ENCODE peak calls at places on chromosomes 2 and 18, in four cellular contexts. One of them, this sample, is unnamed.

GRCh38 chr2:240413813-240414429 is 21.5 kb upstream of the GPC1 start:
- DNase-seq in K562: no peak
- DNase-seq in endothelial cell of umbilical vein: no peak
- DNase-seq in H1: no peak
- DNase-seq in this sample: no peak

GRCh38 chr2:168517801-168518200 is 61.7 kb downstream of the CERS6 start:
- DNase-seq in K562: no peak
- DNase-seq in H1: no peak
- DNase-seq in endothelial cell of umbilical vein: no peak
- DNase-seq in this sample: no peak

GRCh38 chr2:229408356-229408755 is 137.3 kb upstream of the PID1 start:
- DNase-seq in H1: no peak
- DNase-seq in K562: no peak
- DNase-seq in endothelial cell of umbilical vein: peak; percentile 35
- DNase-seq in this sample: peak; percentile 51

GRCh38 chr18:59839241-59839640 is 60.6 kb upstream of the PMAIP1 start:
- DNase-seq in endothelial cell of umbilical vein: no peak
- DNase-seq in K562: no peak
- DNase-seq in H1: no peak
- DNase-seq in this sample: no peak

GRCh38 chr2:69915050-69915945 is at the start of gene MXD1:
- DNase-seq in K562: peak; percentile 27
- DNase-seq in endothelial cell of umbilical vein: no peak
- DNase-seq in H1: no peak
- DNase-seq in this sample: peak; percentile 58

GRCh38 chr2:232335859-232336215 is 42.7 kb upstream of the ALPP start:
- DNase-seq in endothelial cell of umbilical vein: no peak
- DNase-seq in K562: no peak
- DNase-seq in H1: no peak
- DNase-seq in this sample: no peak

GRCh38 chr2:6877402-6878305 is at the start of gene RSAD2:
- DNase-seq in K562: peak; percentile 22
- DNase-seq in H1: no peak
- DNase-seq in endothelial cell of umbilical vein: peak; percentile 37
- DNase-seq in this sample: no peak

GRCh38 chr2:165793161-165793778 is 777 bp downstream of the GALNT3 start:
- DNase-seq in endothelial cell of umbilical vein: no peak
- DNase-seq in H1: peak; percentile 58
- DNase-seq in K562: no peak
- DNase-seq in this sample: peak; percentile 40

GRCh38 chr18:12699747-12700146 is 2.8 kb downstream of the CEP76 start:
- DNase-seq in K562: no peak
- DNase-seq in endothelial cell of umbilical vein: no peak
- DNase-seq in H1: no peak
- DNase-seq in this sample: no peak

GRCh38 chr2:209638346-209638745 is 133.3 kb upstream of the UNC80 start:
- DNase-seq in K562: no peak
- DNase-seq in endothelial cell of umbilical vein: peak; percentile 56
- DNase-seq in H1: no peak
- DNase-seq in this sample: no peak

GRCh38 chr2:241072151-241072550 is 29.9 kb downstream of the MTERF4 start:
- DNase-seq in K562: no peak
- DNase-seq in H1: no peak
- DNase-seq in endothelial cell of umbilical vein: no peak
- DNase-seq in this sample: no peak

GRCh38 chr2:141062443-141062842 is 1068.4 kb downstream of the LRP1B start:
- DNase-seq in endothelial cell of umbilical vein: no peak
- DNase-seq in K562: no peak
- DNase-seq in H1: no peak
- DNase-seq in this sample: no peak

GRCh38 chr18:250685-251084 is 17.2 kb downstream of the THOC1 start:
- DNase-seq in H1: no peak
- DNase-seq in K562: no peak
- DNase-seq in endothelial cell of umbilical vein: no peak
- DNase-seq in this sample: no peak

DNA sequence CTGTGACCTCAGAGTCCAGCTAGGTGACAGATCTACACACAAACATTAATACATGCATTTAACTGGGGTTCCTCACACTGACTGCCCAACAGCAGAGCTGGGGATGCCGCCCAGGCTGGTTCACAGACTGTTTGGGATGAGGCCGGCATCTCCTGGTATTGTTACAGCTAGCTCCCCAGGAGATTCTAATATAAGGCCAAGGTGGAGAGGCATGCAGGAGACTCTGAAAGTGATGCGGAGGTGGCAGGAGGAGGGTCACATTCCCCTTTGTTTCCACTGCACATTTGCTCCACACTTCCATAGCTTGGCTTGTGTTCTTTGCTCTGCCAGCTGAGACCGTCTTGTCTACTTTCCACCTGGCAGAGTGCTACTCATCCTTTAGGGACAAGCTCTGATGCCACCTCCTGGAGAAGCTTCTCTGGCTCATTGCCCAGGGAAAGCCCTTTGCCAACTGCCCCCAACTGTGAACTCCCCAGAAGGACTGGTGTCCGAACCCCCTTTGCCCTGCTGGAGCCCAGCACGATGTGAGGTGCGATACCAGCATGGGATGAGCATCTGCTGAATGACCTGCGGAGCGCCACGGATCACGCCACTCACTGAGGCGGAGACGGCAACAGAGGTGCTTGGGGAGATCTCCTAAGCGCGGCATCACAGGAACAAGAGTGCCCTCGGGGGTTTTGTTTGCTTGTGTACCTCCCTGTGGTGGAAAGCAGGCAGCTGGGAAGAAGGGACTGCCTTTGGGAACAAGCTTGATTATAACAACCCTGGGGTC is 88.8 kb downstream of the UXS1 start:
- DNase-seq in endothelial cell of umbilical vein: no peak
- DNase-seq in K562: no peak
- DNase-seq in H1: no peak
- DNase-seq in this sample: no peak
- H2AFZ ChIP-seq in endothelial cell of umbilical vein: no peak overlapping the region
- H2AFZ ChIP-seq in K562: no peak overlapping the region
- H2AFZ ChIP-seq in H1: no peak overlapping the region
- H2AFZ ChIP-seq in this sample: no peak overlapping the region

GRCh38 chr2:19474128-19474527 is 115.7 kb upstream of the OSR1 start:
- DNase-seq in endothelial cell of umbilical vein: no peak
- DNase-seq in K562: no peak
- DNase-seq in H1: no peak
- DNase-seq in this sample: no peak
- TF ChIP-seq POLR2AphosphoS5 in endothelial cell of umbilical vein: no peak
- TF ChIP-seq POLR2AphosphoS5 in K562: no peak
- TF ChIP-seq POLR2AphosphoS5 in H1: no peak
- TF ChIP-seq POLR2AphosphoS5 in this sample: no peak

DNA sequence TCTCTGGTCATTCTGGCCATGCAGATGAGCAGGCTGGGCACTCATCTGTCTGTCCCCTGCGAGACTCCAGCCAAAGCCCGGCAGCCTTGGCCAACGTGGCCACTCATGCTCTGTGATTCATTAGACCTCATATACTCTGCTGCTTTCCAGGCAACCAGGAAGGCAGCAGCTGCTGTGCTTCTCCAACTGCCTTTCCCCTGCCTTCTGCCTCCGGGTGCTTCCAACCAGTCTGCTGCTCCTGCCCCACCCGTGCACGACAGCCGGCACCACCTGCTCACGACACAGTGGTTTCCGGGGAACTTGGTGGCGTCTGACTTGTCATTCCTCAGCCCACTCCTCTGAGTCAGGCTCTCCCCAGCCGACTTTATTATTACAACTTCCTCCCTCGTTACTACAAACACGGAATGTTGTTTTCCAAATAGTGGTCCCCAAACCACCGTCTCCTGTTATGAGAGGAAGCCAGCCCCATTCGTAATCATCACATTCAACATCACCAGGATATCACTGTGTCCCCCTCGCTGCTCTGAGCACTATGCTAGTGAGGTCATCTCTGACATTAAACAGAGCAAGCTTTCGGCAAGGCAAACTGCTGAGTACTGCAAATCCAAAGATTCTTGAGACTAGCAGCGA is 392.4 kb downstream of the ALK start:
- DNase-seq in K562: no peak
- DNase-seq in H1: no peak
- DNase-seq in endothelial cell of umbilical vein: no peak
- DNase-seq in this sample: no peak
- H2AFZ ChIP-seq in K562: no peak overlapping the region
- H2AFZ ChIP-seq in H1: no peak overlapping the region
- H2AFZ ChIP-seq in endothelial cell of umbilical vein: no peak overlapping the region
- H2AFZ ChIP-seq in this sample: no peak overlapping the region

GRCh38 chr18:75208055-75208835 is 694 bp downstream of the PTGR3 start:
- DNase-seq in endothelial cell of umbilical vein: peak; percentile 43
- DNase-seq in K562: peak; percentile 22
- DNase-seq in H1: peak; percentile 62
- DNase-seq in this sample: peak; percentile 58

GRCh38 chr18:75209952-75210261 is 690 bp upstream of the TSHZ1 start:
- DNase-seq in endothelial cell of umbilical vein: no peak
- DNase-seq in H1: no peak
- DNase-seq in K562: no peak
- DNase-seq in this sample: no peak

GRCh38 chr18:75210274-75211001 is at the start of gene TSHZ1:
- DNase-seq in endothelial cell of umbilical vein: peak; percentile 92
- DNase-seq in K562: peak; percentile 63
- DNase-seq in H1: no peak
- DNase-seq in this sample: peak; percentile 80

GRCh38 chr18:75208836-75209128 is 157 bp downstream of the PTGR3 start:
- DNase-seq in endothelial cell of umbilical vein: peak; percentile 37
- DNase-seq in K562: no peak
- DNase-seq in H1: peak; percentile 64
- DNase-seq in this sample: no peak

GRCh38 chr18:75209129-75209951 is at the start of gene PTGR3:
- DNase-seq in K562: peak; percentile 83
- DNase-seq in H1: peak; percentile 76
- DNase-seq in endothelial cell of umbilical vein: peak; percentile 89
- DNase-seq in this sample: peak; percentile 84
- TF ChIP-seq POLR2AphosphoS5 in K562: no peak
- TF ChIP-seq POLR2AphosphoS5 in H1: no peak
- TF ChIP-seq POLR2AphosphoS5 in endothelial cell of umbilical vein: peak; percentile 34
- TF ChIP-seq POLR2AphosphoS5 in this sample: no peak

DNA sequence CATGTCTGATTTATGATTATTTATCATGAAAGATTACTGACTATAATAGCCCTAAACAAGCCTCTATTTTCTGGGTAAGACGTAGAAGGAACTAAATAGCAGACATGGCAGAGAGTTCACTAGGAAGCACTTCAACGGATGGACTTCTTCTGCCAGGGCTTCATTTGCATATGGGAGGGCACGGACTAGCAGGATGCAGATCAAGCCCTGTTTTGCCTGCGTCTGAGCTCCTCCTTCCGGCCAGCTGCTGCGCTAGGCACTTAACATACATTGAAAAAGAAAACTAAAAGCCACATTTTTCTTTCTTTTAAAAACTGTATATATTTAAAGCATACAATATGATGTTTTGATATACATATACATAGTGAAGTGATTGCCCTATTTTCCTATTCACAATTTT is 340.0 kb upstream of the MEX3C start:
- DNase-seq in endothelial cell of umbilical vein: no peak
- DNase-seq in H1: no peak
- DNase-seq in K562: no peak
- DNase-seq in this sample: peak; percentile 74
- H2AFZ ChIP-seq in endothelial cell of umbilical vein: no peak overlapping the region
- H2AFZ ChIP-seq in H1: no peak overlapping the region
- H2AFZ ChIP-seq in K562: no peak overlapping the region
- H2AFZ ChIP-seq in this sample: no peak overlapping the region

DNA sequence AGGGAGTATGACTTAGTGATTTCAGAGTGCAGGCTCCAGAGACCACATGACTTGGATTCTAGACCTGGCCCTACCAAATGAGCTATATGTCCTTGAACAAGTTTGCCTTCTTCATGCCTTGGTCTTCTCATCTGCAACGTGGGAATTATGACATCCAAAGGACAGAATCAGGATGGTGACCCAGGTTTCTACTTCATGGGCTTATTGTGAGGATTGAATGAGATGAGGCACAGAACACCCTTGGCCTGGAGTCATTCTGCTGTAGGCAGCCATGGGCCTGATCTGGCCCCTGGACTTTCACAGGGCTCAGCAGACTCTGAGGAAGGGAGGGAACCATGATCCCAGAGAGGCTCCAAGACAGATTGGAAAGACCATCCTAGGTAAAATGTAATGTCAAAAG is 85.6 kb upstream of the HAAO start:
- DNase-seq in endothelial cell of umbilical vein: no peak
- DNase-seq in K562: no peak
- DNase-seq in H1: no peak
- DNase-seq in this sample: no peak
- TF ChIP-seq POLR2AphosphoS5 in endothelial cell of umbilical vein: no peak
- TF ChIP-seq POLR2AphosphoS5 in K562: no peak
- TF ChIP-seq POLR2AphosphoS5 in H1: no peak
- TF ChIP-seq POLR2AphosphoS5 in this sample: no peak

This sample was measured in GM23338.